ENCODE peak calls at places on chromosomes 12 and 14, in five cellular contexts. I is PC-3, Z is heart right ventricle, A is IMR-90, R is Karpas-422. W is an unnamed sample. For H3K27me3 and H3K36me3, the result is how much of the 10 kb centered on the place peaks cover.

GRCh38 chr12:51004504-51004903 is 21.7 kb downstream of the SLC11A2 start:
- DNase-seq in I (no peak), Z (no peak), A (no peak), R (no peak), W (no peak)

GRCh38 chr14:65164068-65164824 is 61.9 kb upstream of the MAX start:
- DNase-seq in I (peak), Z (no peak), A (peak), R (peak), W (peak)

GRCh38 chr12:74957231-74957630 is 252.4 kb downstream of the KCNC2 start:
- DNase-seq in I (no peak), Z (no peak), A (no peak), R (no peak), W (no peak)

GRCh38 chr12:1662761-1663439 is 28.0 kb upstream of the ADIPOR2 start:
- DNase-seq in I (no peak), Z (peak), A (no peak), R (no peak), W (peak)

GRCh38 chr12:59173696-59174095 is 253.4 kb upstream of the LRIG3 start:
- DNase-seq in I (peak), Z (no peak), A (peak), R (no peak), W (no peak)

GRCh38 chr12:108373111-108373510 is 34.0 kb upstream of the CMKLR1 start:
- DNase-seq in I (peak), Z (no peak), A (no peak), R (no peak), W (no peak)

GRCh38 chr12:100427078-100427477 is 46.6 kb upstream of the NR1H4 start:
- DNase-seq in I (peak), Z (no peak), A (peak), R (no peak), W (no peak)

GRCh38 chr14:61841145-61841544 is 78.9 kb downstream of the SNAPC1 start:
- DNase-seq in I (peak), Z (no peak), A (no peak), R (no peak), W (no peak)

GRCh38 chr14:76882646-76883045 is 56.4 kb downstream of the LRRC74A start:
- DNase-seq in I (no peak), Z (peak), A (no peak), R (no peak), W (no peak)

GRCh38 chr12:48946943-48947342 is 10.3 kb downstream of the ARF3 start:
- DNase-seq in I (no peak), Z (no peak), A (no peak), R (no peak), W (no peak)

GRCh38 chr14:78863143-78863542 is 693.0 kb downstream of the NRXN3 start:
- DNase-seq in I (peak), Z (no peak), A (peak), R (peak), W (no peak)

GRCh38 chr12:29638528-29638927 is 141.0 kb upstream of the OVCH1 start:
- DNase-seq in I (no peak), Z (no peak), A (no peak), R (no peak), W (no peak)

GRCh38 chr12:87704374-87704773 is 324.8 kb downstream of the C12orf50 start:
- DNase-seq in I (peak), Z (no peak), A (no peak), R (no peak), W (no peak)

GRCh38 chr12:19775241-19775640 is 335.9 kb downstream of the AEBP2 start:
- DNase-seq in I (no peak), Z (no peak), A (no peak), R (no peak), W (no peak)

GRCh38 chr14:105891631-105892452 is 365.5 kb downstream of the TMEM121 start:
- DNase-seq in I (no peak), Z (peak), A (no peak), R (no peak), W (no peak)

GRCh38 chr14:30558362-30558674 is 640 bp upstream of the G2E3 start:
- DNase-seq in I (no peak), Z (no peak), A (no peak), R (no peak), W (no peak)

GRCh38 chr12:18706798-18707197 is 31.0 kb downstream of the PLCZ1 start:
- DNase-seq in I (peak), Z (no peak), A (no peak), R (no peak), W (no peak)

GRCh38 chr12:40792792-40793386 is 100.7 kb downstream of the CNTN1 start:
- DNase-seq in I (no peak), Z (no peak), A (no peak), R (no peak), W (no peak)

GRCh38 chr12:25811656-25812126 is 146.8 kb upstream of the RASSF8 start:
- DNase-seq in I (peak), Z (no peak), A (peak), R (no peak), W (no peak)

GRCh38 chr12:91326043-91327027 is 143.7 kb upstream of the DCN start:
- DNase-seq in I (peak), Z (no peak), A (peak), R (peak), W (peak)

GRCh38 chr14:94773017-94773681 is 3.2 kb upstream of the GSC start:
- DNase-seq in I (no peak), Z (no peak), A (no peak), R (no peak), W (no peak)

GRCh38 chr14:55074662-55075061 is 23.2 kb downstream of the MAPK1IP1L start:
- DNase-seq in I (no peak), Z (no peak), A (peak), R (peak), W (no peak)

GRCh38 chr14:93458234-93458633 is 27.5 kb downstream of the UNC79 start:
- DNase-seq in I (no peak), Z (no peak), A (no peak), R (no peak), W (no peak)

GRCh38 chr14:102584871-102585869 is 7.3 kb upstream of the RCOR1 start:
- DNase-seq in I (peak), Z (no peak), A (no peak), R (no peak), W (no peak)

GRCh38 chr12:75323663-75324062 is 6.5 kb downstream of the CAPS2 start:
- DNase-seq in I (no peak), Z (no peak), A (no peak), R (no peak), W (no peak)

DNA sequence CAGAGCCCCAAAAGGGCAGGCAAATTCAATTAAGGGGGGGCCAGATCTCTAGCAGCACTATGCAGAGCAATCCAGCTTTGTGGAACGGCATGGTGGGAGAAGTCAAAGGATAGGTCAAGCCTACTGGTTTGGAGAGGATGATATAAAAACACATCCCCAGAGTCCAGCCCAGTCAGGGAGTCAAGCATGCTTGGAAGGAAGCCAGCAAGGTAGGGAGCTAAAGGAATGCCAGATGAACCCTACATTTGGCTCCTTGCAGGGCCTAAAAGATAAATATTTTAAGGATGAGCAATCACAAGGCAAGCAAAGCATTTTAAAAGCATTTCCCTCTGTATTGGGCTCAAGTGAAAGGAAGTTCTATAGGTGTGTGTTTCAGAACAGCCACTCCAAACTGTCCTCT is 21.4 kb downstream of the KCTD10 start:
- DNase-seq in I (peak), Z (no peak), A (no peak), R (no peak), W (no peak)
- H3K27me3 ChIP-seq in I (under half), Z (under half), A (under half), R (under half), W (under half)

DNA sequence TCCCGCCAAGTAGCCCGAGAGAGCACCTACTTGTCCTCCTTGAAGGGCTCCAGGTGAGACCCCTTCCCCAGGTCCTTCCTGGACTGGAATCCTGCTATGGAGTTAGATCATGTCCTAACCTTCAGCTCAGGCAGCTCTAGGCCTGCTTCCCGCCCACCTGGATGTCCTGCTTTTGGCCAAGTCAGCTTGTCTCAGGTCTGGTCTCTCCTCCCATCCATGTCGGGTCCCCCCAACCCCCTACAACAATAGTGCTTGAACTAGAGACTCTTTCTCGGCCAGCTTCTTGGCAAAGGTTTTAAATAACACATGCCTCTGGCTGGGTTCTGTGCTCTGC is 3.6 kb downstream of the NAB2 start:
- DNase-seq in I (no peak), Z (no peak), A (no peak), R (no peak), W (no peak)
- H3K36me3 ChIP-seq in I (under half), Z (under half), A (half or more), R (under half), W (under half)

DNA sequence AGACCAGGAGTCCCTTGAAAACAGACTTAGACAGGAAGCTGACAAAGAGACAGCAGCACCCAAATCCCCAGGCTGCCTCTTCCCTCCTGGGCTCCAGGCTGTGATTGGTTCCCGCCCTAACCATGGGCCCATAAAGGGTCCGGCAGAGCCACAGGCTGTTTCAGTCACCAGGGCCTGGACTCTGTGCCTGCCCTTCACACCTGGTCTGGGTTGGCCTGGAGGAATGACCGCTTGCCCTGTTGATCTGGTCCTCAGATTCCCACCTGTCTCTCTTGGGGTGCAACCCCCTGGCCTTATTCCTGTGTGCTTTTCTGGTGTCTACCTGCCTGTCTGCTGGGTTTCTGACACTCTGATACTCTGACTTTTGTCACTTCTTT is 2.9 kb upstream of the KRT83 start:
- DNase-seq in I (no peak), Z (no peak), A (no peak), R (no peak), W (no peak)
- H3K27me3 ChIP-seq in I (under half), Z (half or more), A (half or more), R (under half), W (under half)

GRCh38 chr14:21356511-21356910 is 27.3 kb downstream of the SUPT16H start:
- DNase-seq in I (no peak), Z (no peak), A (no peak), R (no peak), W (no peak)
- H3K36me3 ChIP-seq in I (half or more), Z (under half), A (half or more), R (half or more), W (half or more)

GRCh38 chr12:65119063-65119462 is 2.0 kb downstream of the WIF1 start:
- DNase-seq in I (no peak), Z (no peak), A (no peak), R (no peak), W (no peak)
- H3K27me3 ChIP-seq in I (under half), Z (half or more), A (under half), R (under half), W (under half)

GRCh38 chr14:52992236-52992635 is 41.4 kb upstream of the FERMT2 start:
- DNase-seq in I (no peak), Z (no peak), A (no peak), R (no peak), W (no peak)
- H3K36me3 ChIP-seq in I (under half), Z (under half), A (under half), R (under half), W (under half)

DNA sequence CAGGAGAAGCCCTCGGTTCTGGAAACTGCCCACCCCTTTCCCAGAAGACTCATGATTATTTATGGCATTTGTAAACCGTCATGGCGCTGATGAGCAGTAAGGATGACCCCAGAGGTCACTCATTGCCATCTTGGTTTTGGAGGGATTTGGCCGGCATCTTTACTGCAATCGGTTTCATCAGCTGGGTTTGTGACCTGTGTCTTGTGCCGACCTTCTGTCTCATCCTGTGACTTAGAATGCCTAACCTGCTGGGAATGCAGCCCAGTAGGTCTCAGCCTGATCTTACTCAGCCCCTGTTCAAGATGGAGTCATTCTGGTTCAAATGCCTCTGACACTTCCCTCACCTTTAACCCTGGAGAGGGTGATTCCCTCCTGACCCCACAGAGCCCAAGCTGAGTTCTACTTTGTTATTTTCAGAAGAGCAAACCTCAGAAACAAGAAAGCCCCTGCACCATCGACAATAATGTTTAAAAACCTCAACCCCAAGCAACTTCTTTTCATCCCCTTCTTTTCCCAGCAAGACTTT is 105.5 kb upstream of the SFSWAP start:
- DNase-seq in I (no peak), Z (no peak), A (no peak), R (no peak), W (no peak)
- H3K27me3 ChIP-seq in I (half or more), Z (under half), A (under half), R (under half), W (under half)

GRCh38 chr12:62328296-62328921 is 68.2 kb downstream of the USP15 start:
- DNase-seq in I (no peak), Z (no peak), A (no peak), R (no peak), W (no peak)
- H3K36me3 ChIP-seq in I (under half), Z (under half), A (under half), R (under half), W (under half)

GRCh38 chr12:114679452-114679875 is 4.5 kb downstream of the TBX3 start:
- DNase-seq in I (peak), Z (no peak), A (peak), R (no peak), W (no peak)
- H3K27me3 ChIP-seq in I (under half), Z (under half), A (under half), R (under half), W (under half)

GRCh38 chr12:26936559-26937442 is 980 bp downstream of the INTS13 start:
- DNase-seq in I (peak), Z (no peak), A (no peak), R (peak), W (no peak)
- H3K36me3 ChIP-seq in I (under half), Z (under half), A (under half), R (under half), W (under half)

W was measured in CD8-positive, alpha-beta memory T cell.